ENCODE peak calls at places on chromosome 4, in eight cellular contexts. D, W, V, R, P, J, A and C are unnamed samples.

GRCh38 chr4:2042207-2042946 is 16.8 kb upstream of the NAT8L start:
- DNase-seq in W (peak; percentile 81), P (no peak), A (peak; percentile 38), J (no peak), V (peak; percentile 70), D (peak; percentile 59), R (no peak), C (peak; percentile 22)

GRCh38 chr4:123821861-123822260 is 425.3 kb downstream of the SPRY1 start:
- DNase-seq in R (peak; percentile 59), V (no peak), A (no peak), D (no peak), J (peak; percentile 2), P (no peak), W (no peak), C (no peak)

GRCh38 chr4:76341063-76341462 is 34.5 kb downstream of the STBD1 start:
- DNase-seq in A (no peak), P (no peak), V (no peak), R (no peak), D (peak; percentile 78), J (peak; percentile 35), W (no peak), C (no peak)

GRCh38 chr4:65943076-65943475 is 272.8 kb upstream of the EPHA5 start:
- DNase-seq in P (no peak), R (peak; percentile 89), J (peak; percentile 96), D (peak; percentile 1), W (no peak), V (peak; percentile 83), A (no peak), C (no peak)

GRCh38 chr4:136484996-136485395 is 1047.3 kb downstream of the PCDH18 start:
- DNase-seq in A (no peak), P (no peak), W (no peak), J (peak; percentile 2), R (no peak), V (no peak), D (no peak), C (no peak)

GRCh38 chr4:121278811-121279368 is 101.9 kb downstream of the QRFPR start:
- DNase-seq in D (peak; percentile 59), A (no peak), P (no peak), R (no peak), J (no peak), V (no peak), W (no peak), C (no peak)

GRCh38 chr4:69092190-69092589 is 4.1 kb upstream of the UGT2B7 start:
- DNase-seq in R (no peak), J (peak; percentile 87), D (peak; percentile 50), W (no peak), P (no peak), V (no peak), A (no peak), C (no peak)

GRCh38 chr4:76562851-76563803 is 128.1 kb downstream of the SHROOM3 start:
- DNase-seq in W (no peak), A (no peak), R (no peak), P (no peak), D (peak; percentile 46), V (no peak), J (peak; percentile 76), C (no peak)

GRCh38 chr4:149164282-149164681 is 651.4 kb downstream of the IQCM start:
- DNase-seq in R (peak; percentile 83), W (no peak), D (peak; percentile 61), J (no peak), V (peak; percentile 91), P (no peak), A (no peak), C (no peak)
- TF ChIP-seq EZH2phosphoT487 in R (no peak), W (no peak), D (no peak), J (no peak), V (no peak), P (no peak), A (no peak), C (no peak)

DNA sequence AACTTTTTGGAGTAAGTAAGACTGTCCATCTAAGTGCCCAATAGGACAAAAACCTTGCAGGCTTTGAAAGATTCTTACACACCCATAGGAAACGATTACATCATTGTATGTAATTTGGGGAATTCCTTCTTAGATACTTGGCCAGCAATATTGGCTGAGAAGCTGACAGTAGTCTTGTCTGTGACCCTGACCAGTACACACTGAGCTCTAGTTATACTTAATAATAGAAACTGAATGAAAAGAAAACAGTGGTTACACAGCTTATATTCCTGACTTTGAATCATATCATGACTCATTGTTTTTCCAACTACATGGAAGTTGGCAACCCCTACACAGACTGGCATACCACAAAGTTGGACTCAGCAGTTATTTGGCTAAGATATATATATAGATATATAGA is 7.1 kb upstream of the TLR2 start:
- DNase-seq in D (peak; percentile 83), J (peak; percentile 88), P (peak; percentile 19), A (no peak), R (no peak), V (no peak), W (no peak), C (no peak)
- H3K4me1 ChIP-seq in D (peaks cover 9% of the 10 kb centered on the region), J (peaks cover 20% of the 10 kb centered on the region), P (no peaks in the 10 kb centered on the region), A (no peaks in the 10 kb centered on the region), R (no peaks in the 10 kb centered on the region), V (no peaks in the 10 kb centered on the region), W (peaks cover 4% of the 10 kb centered on the region), C (no peaks in the 10 kb centered on the region)

GRCh38 chr4:126251169-126251568 is 936.4 kb downstream of the FAT4 start:
- DNase-seq in P (no peak), A (no peak), D (no peak), R (no peak), W (no peak), V (no peak), J (no peak), C (no peak)

GRCh38 chr4:126247409-126247808 is 932.7 kb downstream of the FAT4 start:
- DNase-seq in D (no peak), A (peak; percentile 57), V (no peak), P (no peak), J (no peak), R (no peak), W (no peak), C (no peak)

GRCh38 chr4:126250006-126250405 is 935.3 kb downstream of the FAT4 start:
- DNase-seq in D (no peak), R (no peak), V (no peak), J (no peak), P (no peak), A (no peak), W (no peak), C (no peak)
- H3K4me2 ChIP-seq in D (no peak overlapping the region), R (no peak overlapping the region), V (no peak overlapping the region), J (no peak overlapping the region), P (no peak overlapping the region), A (no peak overlapping the region), W (no peak overlapping the region), C (no peak overlapping the region)

GRCh38 chr4:40254961-40255721 is 58.3 kb downstream of the RHOH start:
- DNase-seq in J (peak; percentile 39), D (peak; percentile 64), A (no peak), V (no peak), R (no peak), P (peak; percentile 71), W (no peak), C (no peak)
- TF ChIP-seq EZH2phosphoT487 in J (no peak), D (no peak), A (no peak), V (no peak), R (no peak), P (no peak), W (no peak), C (no peak)

GRCh38 chr4:80099671-80100070 is 26.6 kb upstream of the ANTXR2 start:
- DNase-seq in R (peak; percentile 12), D (no peak), J (no peak), P (no peak), W (no peak), V (no peak), A (no peak), C (no peak)

GRCh38 chr4:80098635-80099034 is 25.6 kb upstream of the ANTXR2 start:
- DNase-seq in J (no peak), D (no peak), W (no peak), R (no peak), P (no peak), V (no peak), A (no peak), C (no peak)

GRCh38 chr4:80103615-80104014 is 30.6 kb upstream of the ANTXR2 start:
- DNase-seq in A (no peak), V (no peak), D (no peak), R (no peak), J (no peak), W (no peak), P (no peak), C (no peak)

GRCh38 chr4:80101768-80102116 is 28.7 kb upstream of the ANTXR2 start:
- DNase-seq in R (no peak), P (no peak), W (no peak), D (peak; percentile 33), V (no peak), A (no peak), J (peak; percentile 74), C (no peak)

DNA sequence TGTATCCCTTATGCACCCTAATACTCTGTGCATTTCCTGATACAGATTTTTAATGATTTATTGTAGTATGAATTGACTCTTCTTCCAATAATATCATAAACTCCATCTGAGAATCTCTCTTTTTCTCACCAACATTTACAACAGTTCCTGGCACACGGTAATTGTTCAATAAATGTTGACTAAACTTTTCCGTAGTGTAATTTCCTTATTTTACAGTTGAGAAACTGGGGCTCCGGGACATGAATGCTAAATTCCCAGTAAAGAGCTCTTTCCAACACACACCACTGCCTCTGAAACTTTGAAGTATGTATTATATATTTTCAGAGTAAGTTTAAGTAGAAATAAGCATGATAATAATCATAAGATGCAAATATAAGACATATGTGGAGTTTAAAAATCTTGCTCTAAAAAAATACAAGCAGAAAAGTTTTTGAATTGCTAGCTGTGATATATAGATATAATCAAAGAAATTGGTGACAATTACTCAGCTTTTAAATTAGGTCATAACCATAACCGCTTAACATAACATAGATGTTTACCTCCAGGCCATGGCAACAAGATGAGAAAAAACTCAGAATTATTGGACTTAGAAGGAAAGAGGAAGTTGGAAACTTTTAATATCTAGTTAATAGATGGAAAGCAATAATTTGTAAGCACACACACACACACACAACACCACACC is 28.2 kb upstream of the ANTXR2 start:
- DNase-seq in D (no peak), P (no peak), A (no peak), V (no peak), J (peak; percentile 66), W (no peak), R (no peak), C (no peak)
- H3K4me1 ChIP-seq in D (peaks cover 20% of the 10 kb centered on the region), P (no peaks in the 10 kb centered on the region), A (no peaks in the 10 kb centered on the region), V (no peaks in the 10 kb centered on the region), J (peaks cover 55% of the 10 kb centered on the region), W (peaks cover 18% of the 10 kb centered on the region), R (no peaks in the 10 kb centered on the region), C (no peaks in the 10 kb centered on the region)

GRCh38 chr4:30724217-30724616 is 4.0 kb downstream of the PCDH7 start:
- DNase-seq in R (no peak), P (no peak), V (no peak), D (no peak), A (no peak), W (no peak), J (no peak), C (no peak)

GRCh38 chr4:30726090-30726668 is 6.0 kb downstream of the PCDH7 start:
- DNase-seq in D (no peak), A (no peak), P (no peak), J (no peak), R (no peak), W (no peak), V (no peak), C (no peak)

GRCh38 chr4:30722916-30723270 is 2.7 kb downstream of the PCDH7 start:
- DNase-seq in A (no peak), W (peak; percentile 14), R (peak; percentile 45), P (no peak), J (no peak), V (peak; percentile 29), D (no peak), C (no peak)

GRCh38 chr4:30727409-30727808 is 7.2 kb downstream of the PCDH7 start:
- DNase-seq in V (no peak), W (no peak), R (no peak), P (no peak), J (no peak), D (no peak), A (no peak), C (no peak)

GRCh38 chr4:30725562-30725961 is 5.4 kb downstream of the PCDH7 start:
- DNase-seq in P (no peak), W (no peak), D (no peak), V (no peak), J (no peak), A (no peak), R (no peak), C (no peak)
- H3K4me2 ChIP-seq in P (no peak overlapping the region), W (no peak overlapping the region), D (no peak overlapping the region), V (peak overlapping the region; percentile 45), J (no peak overlapping the region), A (no peak overlapping the region), R (no peak overlapping the region), C (no peak overlapping the region)